ENCODE peak calls at places on chromosomes 13 and 19, in six cellular contexts. One of them, this sample, is unnamed.

GRCh38 chr13:27792393-27793218 is at the start of gene GSX1:
- DNase-seq in GM23248: peak; percentile 86
- DNase-seq in SK-N-SH: no peak
- DNase-seq in PC-3: peak; percentile 63
- DNase-seq in neural progenitor cell: peak; percentile 96
- DNase-seq in GM23338: peak; percentile 95
- DNase-seq in this sample: no peak

GRCh38 chr13:39091586-39091985 is 53.3 kb downstream of the NHLRC3 start:
- DNase-seq in SK-N-SH: no peak
- DNase-seq in GM23248: no peak
- DNase-seq in neural progenitor cell: no peak
- DNase-seq in PC-3: no peak
- DNase-seq in GM23338: no peak
- DNase-seq in this sample: no peak

GRCh38 chr19:34336781-34337271 is 28.2 kb upstream of the GPI start:
- DNase-seq in GM23338: peak; percentile 76
- DNase-seq in PC-3: peak; percentile 32
- DNase-seq in SK-N-SH: peak; percentile 52
- DNase-seq in neural progenitor cell: peak; percentile 56
- DNase-seq in GM23248: peak; percentile 70
- DNase-seq in this sample: peak; percentile 45

GRCh38 chr13:31046711-31047279 is 114.3 kb downstream of the TEX26 start:
- DNase-seq in SK-N-SH: peak; percentile 72
- DNase-seq in PC-3: no peak
- DNase-seq in GM23338: no peak
- DNase-seq in GM23248: peak; percentile 31
- DNase-seq in neural progenitor cell: peak; percentile 10
- DNase-seq in this sample: no peak

GRCh38 chr13:69704311-69704710 is 403.3 kb upstream of the ATXN8OS start:
- DNase-seq in PC-3: no peak
- DNase-seq in SK-N-SH: no peak
- DNase-seq in GM23338: no peak
- DNase-seq in neural progenitor cell: no peak
- DNase-seq in GM23248: no peak
- DNase-seq in this sample: no peak

GRCh38 chr13:113087923-113088690 is 17.5 kb upstream of the F7 start:
- DNase-seq in PC-3: no peak
- DNase-seq in GM23248: no peak
- DNase-seq in GM23338: no peak
- DNase-seq in neural progenitor cell: no peak
- DNase-seq in SK-N-SH: no peak
- DNase-seq in this sample: no peak

GRCh38 chr19:35195822-35196221 is 32.7 kb downstream of the FAM187B start:
- DNase-seq in GM23338: no peak
- DNase-seq in SK-N-SH: no peak
- DNase-seq in neural progenitor cell: no peak
- DNase-seq in GM23248: peak; percentile 70
- DNase-seq in PC-3: no peak
- DNase-seq in this sample: no peak

GRCh38 chr19:50417138-50417849 is 1.4 kb upstream of the SPIB start:
- DNase-seq in neural progenitor cell: no peak
- DNase-seq in GM23338: peak; percentile 30
- DNase-seq in SK-N-SH: no peak
- DNase-seq in GM23248: no peak
- DNase-seq in PC-3: peak; percentile 27
- DNase-seq in this sample: no peak

GRCh38 chr19:58519355-58520256 is at the start of gene ZBTB45:
- DNase-seq in SK-N-SH: peak; percentile 93
- DNase-seq in PC-3: peak; percentile 98
- DNase-seq in GM23248: peak; percentile 98
- DNase-seq in neural progenitor cell: peak; percentile 95
- DNase-seq in GM23338: peak; percentile 97
- DNase-seq in this sample: peak; percentile 95

GRCh38 chr19:20928371-20928770 is 5.3 kb downstream of the ZNF85 start:
- DNase-seq in PC-3: no peak
- DNase-seq in neural progenitor cell: no peak
- DNase-seq in GM23248: peak; percentile 92
- DNase-seq in GM23338: no peak
- DNase-seq in SK-N-SH: no peak
- DNase-seq in this sample: no peak

GRCh38 chr19:55341191-55342043 is 1.7 kb downstream of the KMT5C start:
- DNase-seq in neural progenitor cell: peak; percentile 93
- DNase-seq in SK-N-SH: peak; percentile 88
- DNase-seq in GM23338: peak; percentile 92
- DNase-seq in GM23248: peak; percentile 84
- DNase-seq in PC-3: peak; percentile 62
- DNase-seq in this sample: peak; percentile 67

GRCh38 chr13:79528759-79529191 is 47.8 kb downstream of the NDFIP2 start:
- DNase-seq in neural progenitor cell: peak; percentile 11
- DNase-seq in SK-N-SH: no peak
- DNase-seq in GM23338: no peak
- DNase-seq in GM23248: peak; percentile 13
- DNase-seq in PC-3: peak; percentile 35
- DNase-seq in this sample: no peak
- H3F3A ChIP-seq in neural progenitor cell: no peaks in the 10 kb centered on the region
- H3F3A ChIP-seq in SK-N-SH: peaks cover 11% of the 10 kb centered on the region
- H3F3A ChIP-seq in GM23338: no peaks in the 10 kb centered on the region
- H3F3A ChIP-seq in GM23248: peaks cover 5% of the 10 kb centered on the region
- H3F3A ChIP-seq in PC-3: no peaks in the 10 kb centered on the region
- H3F3A ChIP-seq in this sample: no peaks in the 10 kb centered on the region

GRCh38 chr19:37695144-37695899 is 24.2 kb downstream of the ZNF607 start:
- DNase-seq in GM23248: no peak
- DNase-seq in GM23338: peak; percentile 77
- DNase-seq in SK-N-SH: no peak
- DNase-seq in neural progenitor cell: no peak
- DNase-seq in PC-3: no peak
- DNase-seq in this sample: no peak

GRCh38 chr19:37692956-37693660 is 26.5 kb downstream of the ZNF607 start:
- DNase-seq in neural progenitor cell: no peak
- DNase-seq in SK-N-SH: no peak
- DNase-seq in GM23338: no peak
- DNase-seq in PC-3: no peak
- DNase-seq in GM23248: peak; percentile 6
- DNase-seq in this sample: no peak

GRCh38 chr19:37698216-37698615 is 21.3 kb downstream of the ZNF607 start:
- DNase-seq in SK-N-SH: no peak
- DNase-seq in GM23338: no peak
- DNase-seq in PC-3: no peak
- DNase-seq in neural progenitor cell: no peak
- DNase-seq in GM23248: no peak
- DNase-seq in this sample: no peak

GRCh38 chr19:37699057-37699456 is 20.5 kb downstream of the ZNF607 start:
- DNase-seq in GM23248: no peak
- DNase-seq in GM23338: peak; percentile 80
- DNase-seq in neural progenitor cell: no peak
- DNase-seq in SK-N-SH: no peak
- DNase-seq in PC-3: no peak
- DNase-seq in this sample: no peak
- H3K27ac ChIP-seq in GM23248: no peak overlapping the region
- H3K27ac ChIP-seq in GM23338: peak overlapping the region; percentile 79
- H3K27ac ChIP-seq in neural progenitor cell: no peak overlapping the region
- H3K27ac ChIP-seq in SK-N-SH: no peak overlapping the region
- H3K27ac ChIP-seq in PC-3: no peak overlapping the region
- H3K27ac ChIP-seq in this sample: no peak overlapping the region

DNA sequence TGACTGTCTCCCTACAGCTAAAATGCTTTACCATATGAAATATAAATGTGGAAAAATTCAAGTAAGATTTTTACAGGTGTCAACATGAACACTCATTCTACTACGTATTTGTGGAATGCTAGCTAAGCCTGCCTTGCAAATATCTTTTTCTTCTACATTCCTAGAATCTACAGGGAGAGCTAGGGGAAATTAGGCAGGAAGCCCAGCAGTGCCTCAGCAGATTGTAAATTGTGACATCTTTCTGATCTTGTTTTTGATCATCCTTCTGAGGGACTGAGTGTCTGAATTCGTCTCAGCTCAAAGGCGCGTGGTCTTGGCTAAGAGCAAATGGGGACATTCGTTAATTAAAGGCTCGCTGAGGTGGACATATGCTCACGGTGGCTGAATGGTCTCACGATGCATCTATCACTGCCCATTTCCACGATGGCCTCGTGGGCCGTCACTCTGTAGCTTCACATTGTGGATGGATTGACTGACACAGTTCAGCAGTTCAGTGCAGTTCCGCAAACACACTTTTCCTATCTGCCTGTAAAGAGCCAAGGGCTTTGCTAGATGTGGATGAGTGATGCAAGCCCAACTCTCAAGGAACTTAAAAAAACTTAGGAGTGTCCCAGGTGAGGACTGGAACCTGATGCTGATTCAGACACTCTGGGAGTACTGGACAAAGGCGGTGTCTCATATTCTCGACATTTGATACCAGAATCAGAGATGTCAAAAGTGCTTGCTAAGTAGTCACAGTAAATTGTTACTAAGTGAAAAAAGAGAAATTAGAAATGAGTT is 562.5 kb downstream of the EFNB2 start:
- DNase-seq in SK-N-SH: no peak
- DNase-seq in neural progenitor cell: no peak
- DNase-seq in GM23338: no peak
- DNase-seq in PC-3: peak; percentile 30
- DNase-seq in GM23248: no peak
- DNase-seq in this sample: no peak
- TF ChIP-seq EZH2phosphoT487 in SK-N-SH: no peak
- TF ChIP-seq EZH2phosphoT487 in neural progenitor cell: no peak
- TF ChIP-seq EZH2phosphoT487 in GM23338: no peak
- TF ChIP-seq EZH2phosphoT487 in PC-3: no peak
- TF ChIP-seq EZH2phosphoT487 in GM23248: no peak
- TF ChIP-seq EZH2phosphoT487 in this sample: no peak

DNA sequence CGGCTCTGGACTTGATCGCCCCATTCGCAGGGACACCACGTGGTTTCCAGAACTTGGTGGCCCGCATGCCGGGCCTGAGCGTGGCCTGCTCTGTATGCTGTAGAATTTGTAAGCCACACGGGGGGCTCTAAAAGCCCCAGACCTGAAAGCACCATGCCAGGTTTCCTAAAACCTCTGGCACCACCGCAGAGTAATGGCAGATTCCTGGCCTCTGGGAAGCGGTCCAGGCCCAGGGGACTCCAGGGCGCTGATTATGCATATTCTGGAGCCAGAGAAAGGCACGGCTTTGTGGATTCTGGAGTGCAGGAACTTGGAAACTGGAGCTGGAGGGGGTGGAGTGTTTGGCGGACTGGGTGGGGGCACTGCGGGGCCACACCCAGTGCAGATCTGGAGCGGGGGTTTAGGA is 3.7 kb downstream of the FTL start:
- DNase-seq in SK-N-SH: no peak
- DNase-seq in GM23338: no peak
- DNase-seq in neural progenitor cell: no peak
- DNase-seq in GM23248: no peak
- DNase-seq in PC-3: no peak
- DNase-seq in this sample: no peak
- H3F3A ChIP-seq in SK-N-SH: peaks cover 46% of the 10 kb centered on the region
- H3F3A ChIP-seq in GM23338: peaks cover 44% of the 10 kb centered on the region
- H3F3A ChIP-seq in neural progenitor cell: peaks cover 45% of the 10 kb centered on the region
- H3F3A ChIP-seq in GM23248: peaks cover 65% of the 10 kb centered on the region
- H3F3A ChIP-seq in PC-3: peaks cover 5% of the 10 kb centered on the region
- H3F3A ChIP-seq in this sample: peaks cover 40% of the 10 kb centered on the region

GRCh38 chr19:11377237-11377636 is 2.8 kb downstream of the SWSAP1 start:
- DNase-seq in SK-N-SH: no peak
- DNase-seq in PC-3: peak; percentile 96
- DNase-seq in GM23248: peak; percentile 87
- DNase-seq in GM23338: peak; percentile 27
- DNase-seq in neural progenitor cell: no peak
- DNase-seq in this sample: no peak
- H3K27ac ChIP-seq in SK-N-SH: peak overlapping the region; percentile 88
- H3K27ac ChIP-seq in PC-3: peak overlapping the region; percentile 73
- H3K27ac ChIP-seq in GM23248: peak overlapping the region; percentile 63
- H3K27ac ChIP-seq in GM23338: no peak overlapping the region
- H3K27ac ChIP-seq in neural progenitor cell: no peak overlapping the region
- H3K27ac ChIP-seq in this sample: no peak overlapping the region

DNA sequence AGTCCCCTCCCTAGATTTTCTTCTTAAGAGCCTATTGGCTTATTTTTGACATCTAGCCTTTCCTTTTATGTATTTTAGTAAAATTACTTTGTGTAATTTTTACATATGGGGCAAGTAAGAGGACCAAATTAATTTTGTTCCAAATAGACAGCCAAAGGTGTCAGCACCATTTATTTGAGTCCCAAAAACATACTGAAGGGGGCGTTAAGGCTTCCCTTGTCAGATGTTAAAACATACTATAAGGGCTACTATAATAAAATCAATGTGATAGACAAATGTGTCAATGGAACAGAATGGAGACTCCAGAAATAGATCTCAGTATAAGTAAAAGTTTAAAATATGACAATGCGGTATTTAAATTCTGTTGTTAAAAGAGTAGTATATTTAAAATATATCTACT is 133.6 kb downstream of the MTUS2 start:
- DNase-seq in GM23248: no peak
- DNase-seq in GM23338: peak; percentile 14
- DNase-seq in neural progenitor cell: no peak
- DNase-seq in SK-N-SH: no peak
- DNase-seq in PC-3: no peak
- DNase-seq in this sample: no peak
- TF ChIP-seq EZH2phosphoT487 in GM23248: no peak
- TF ChIP-seq EZH2phosphoT487 in GM23338: no peak
- TF ChIP-seq EZH2phosphoT487 in neural progenitor cell: no peak
- TF ChIP-seq EZH2phosphoT487 in SK-N-SH: no peak
- TF ChIP-seq EZH2phosphoT487 in PC-3: no peak
- TF ChIP-seq EZH2phosphoT487 in this sample: no peak

GRCh38 chr13:97275265-97275664 is 53.1 kb downstream of the MBNL2 start:
- DNase-seq in neural progenitor cell: no peak
- DNase-seq in GM23338: no peak
- DNase-seq in PC-3: peak; percentile 75
- DNase-seq in SK-N-SH: no peak
- DNase-seq in GM23248: peak; percentile 92
- DNase-seq in this sample: no peak

GRCh38 chr13:97275775-97276501 is 53.8 kb downstream of the MBNL2 start:
- DNase-seq in SK-N-SH: no peak
- DNase-seq in GM23338: no peak
- DNase-seq in PC-3: no peak
- DNase-seq in neural progenitor cell: no peak
- DNase-seq in GM23248: peak; percentile 52
- DNase-seq in this sample: no peak

GRCh38 chr13:97274782-97275252 is 52.7 kb downstream of the MBNL2 start:
- DNase-seq in PC-3: peak; percentile 63
- DNase-seq in neural progenitor cell: no peak
- DNase-seq in SK-N-SH: no peak
- DNase-seq in GM23248: peak; percentile 84
- DNase-seq in GM23338: no peak
- DNase-seq in this sample: no peak

GRCh38 chr13:97272526-97272925 is 50.4 kb downstream of the MBNL2 start:
- DNase-seq in GM23248: no peak
- DNase-seq in neural progenitor cell: no peak
- DNase-seq in SK-N-SH: no peak
- DNase-seq in PC-3: no peak
- DNase-seq in GM23338: no peak
- DNase-seq in this sample: no peak

GRCh38 chr13:97273341-97273831 is 51.3 kb downstream of the MBNL2 start:
- DNase-seq in neural progenitor cell: no peak
- DNase-seq in SK-N-SH: no peak
- DNase-seq in GM23338: no peak
- DNase-seq in GM23248: peak; percentile 53
- DNase-seq in PC-3: no peak
- DNase-seq in this sample: no peak
- H3F3A ChIP-seq in neural progenitor cell: no peaks in the 10 kb centered on the region
- H3F3A ChIP-seq in SK-N-SH: peaks cover 74% of the 10 kb centered on the region
- H3F3A ChIP-seq in GM23338: no peaks in the 10 kb centered on the region
- H3F3A ChIP-seq in GM23248: peaks cover 56% of the 10 kb centered on the region
- H3F3A ChIP-seq in PC-3: no peaks in the 10 kb centered on the region
- H3F3A ChIP-seq in this sample: no peaks in the 10 kb centered on the region

GRCh38 chr19:14406645-14407331 is 12.4 kb downstream of the DDX39A start:
- DNase-seq in SK-N-SH: no peak
- DNase-seq in neural progenitor cell: no peak
- DNase-seq in GM23338: no peak
- DNase-seq in PC-3: no peak
- DNase-seq in GM23248: no peak
- DNase-seq in this sample: no peak
- H3K27ac ChIP-seq in SK-N-SH: peak overlapping the region; percentile 24
- H3K27ac ChIP-seq in neural progenitor cell: peak overlapping the region; percentile 25
- H3K27ac ChIP-seq in GM23338: peak overlapping the region; percentile 87
- H3K27ac ChIP-seq in PC-3: no peak overlapping the region
- H3K27ac ChIP-seq in GM23248: no peak overlapping the region
- H3K27ac ChIP-seq in this sample: no peak overlapping the region